ENCODE peak calls at places on chromosomes 12 and 14, in ten cellular contexts. Q is lung, K is upper lobe of right lung, M is left ventricle myocardium inferior, W is vagina, L is Caco-2, X is ascending aorta, B is esophagus squamous epithelium, C is stomach, R is cardiac fibroblast. Y is an unnamed sample.

GRCh38 chr12:2332266-2332665 is 279.5 kb downstream of the CACNA1C start:
- DNase-seq in M (no peak), W (no peak), C (no peak), L (no peak), K (no peak), X (no peak), B (no peak), R (peak), Q (no peak), Y (no peak)

GRCh38 chr12:130804216-130804615 is 34.8 kb downstream of the STX2 start:
- DNase-seq in X (no peak), K (no peak), W (no peak), Q (no peak), C (no peak), M (no peak), B (no peak), R (no peak), L (no peak), Y (no peak)

GRCh38 chr12:129927316-129927900 is 23.6 kb upstream of the TMEM132D start:
- DNase-seq in C (no peak), K (no peak), M (no peak), B (no peak), Q (no peak), W (no peak), R (no peak), L (no peak), X (no peak), Y (no peak)

GRCh38 chr14:104148433-104149277 is 10.3 kb downstream of the KIF26A start:
- DNase-seq in W (no peak), M (peak), K (no peak), B (no peak), X (no peak), L (no peak), Q (no peak), C (no peak), R (no peak), Y (no peak)

GRCh38 chr14:103016071-103016470 is 41.3 kb downstream of the CDC42BPB start:
- DNase-seq in M (peak), C (no peak), R (no peak), Q (no peak), B (no peak), K (peak), X (peak), L (no peak), W (no peak), Y (no peak)

GRCh38 chr12:46371718-46372130 is 849 bp downstream of the SLC38A2 start:
- DNase-seq in L (peak), C (peak), W (no peak), M (peak), R (no peak), K (peak), Q (peak), B (peak), X (peak), Y (peak)

GRCh38 chr12:46261658-46262057 is 7.2 kb downstream of the SLC38A1 start:
- DNase-seq in R (no peak), C (no peak), X (no peak), M (no peak), W (no peak), K (no peak), B (no peak), L (no peak), Q (no peak), Y (no peak)

GRCh38 chr14:39492267-39492666 is 60.0 kb upstream of the FBXO33 start:
- DNase-seq in M (no peak), K (no peak), C (no peak), Q (no peak), X (no peak), W (no peak), R (peak), L (no peak), B (no peak), Y (no peak)

GRCh38 chr12:116123511-116124258 is 153.8 kb downstream of the MED13L start:
- DNase-seq in Q (peak), C (no peak), X (no peak), R (peak), K (no peak), L (no peak), W (no peak), B (no peak), M (no peak), Y (peak)

GRCh38 chr14:50037837-50038236 is 78.5 kb downstream of the VCPKMT start:
- DNase-seq in R (no peak), X (no peak), L (no peak), B (no peak), M (no peak), Q (no peak), C (no peak), W (no peak), K (peak), Y (no peak)

GRCh38 chr14:94612580-94613554 is 676 bp downstream of the SERPINA3 start:
- DNase-seq in X (no peak), M (peak), R (peak), K (no peak), C (no peak), W (no peak), B (no peak), L (no peak), Q (no peak), Y (no peak)

GRCh38 chr12:116492703-116493324 is 66.4 kb upstream of the MAP1LC3B2 start:
- DNase-seq in W (no peak), B (no peak), R (peak), L (peak), Q (no peak), K (no peak), X (no peak), M (no peak), C (no peak), Y (peak)

GRCh38 chr12:1879633-1880032 is 38.8 kb downstream of the CACNA2D4 start:
- DNase-seq in W (peak), B (no peak), X (no peak), M (no peak), C (no peak), L (peak), R (no peak), K (no peak), Q (no peak), Y (peak)

GRCh38 chr12:116459921-116460666 is 99.1 kb upstream of the MAP1LC3B2 start:
- DNase-seq in B (no peak), L (no peak), M (no peak), R (no peak), K (no peak), C (no peak), Q (no peak), X (no peak), W (no peak), Y (no peak)

GRCh38 chr14:68088463-68088862 is 268.9 kb downstream of the RAD51B start:
- DNase-seq in R (peak), X (no peak), L (no peak), B (no peak), M (no peak), Q (no peak), C (no peak), W (no peak), K (no peak), Y (no peak)

GRCh38 chr12:46407360-46407759 is 34.8 kb upstream of the SLC38A2 start:
- DNase-seq in C (no peak), Q (no peak), K (no peak), W (no peak), M (no peak), B (no peak), R (no peak), X (no peak), L (no peak), Y (no peak)

GRCh38 chr14:99936738-99937474 is 128.3 kb upstream of the EVL start:
- DNase-seq in B (no peak), M (no peak), C (no peak), Q (no peak), R (no peak), K (no peak), X (no peak), L (no peak), W (no peak), Y (no peak)

GRCh38 chr12:2246358-2246757 is 193.6 kb downstream of the CACNA1C start:
- DNase-seq in W (no peak), L (no peak), Q (no peak), R (no peak), C (no peak), X (no peak), K (no peak), B (no peak), M (no peak), Y (no peak)

GRCh38 chr12:67428431-67428830 is 159.3 kb downstream of the CAND1 start:
- DNase-seq in C (no peak), W (no peak), B (no peak), K (no peak), X (no peak), Q (no peak), R (no peak), M (no peak), L (no peak), Y (no peak)

GRCh38 chr12:67424784-67425183 is 155.6 kb downstream of the CAND1 start:
- DNase-seq in R (no peak), X (no peak), W (no peak), K (no peak), B (no peak), C (no peak), Q (no peak), L (peak), M (no peak), Y (no peak)

GRCh38 chr12:67426067-67426466 is 156.9 kb downstream of the CAND1 start:
- DNase-seq in M (no peak), C (no peak), L (no peak), B (no peak), W (no peak), X (no peak), Q (no peak), R (peak), K (no peak), Y (no peak)

GRCh38 chr12:67425394-67425793 is 156.2 kb downstream of the CAND1 start:
- DNase-seq in B (no peak), L (no peak), X (no peak), M (no peak), C (no peak), W (no peak), Q (no peak), R (no peak), K (no peak), Y (no peak)

DNA sequence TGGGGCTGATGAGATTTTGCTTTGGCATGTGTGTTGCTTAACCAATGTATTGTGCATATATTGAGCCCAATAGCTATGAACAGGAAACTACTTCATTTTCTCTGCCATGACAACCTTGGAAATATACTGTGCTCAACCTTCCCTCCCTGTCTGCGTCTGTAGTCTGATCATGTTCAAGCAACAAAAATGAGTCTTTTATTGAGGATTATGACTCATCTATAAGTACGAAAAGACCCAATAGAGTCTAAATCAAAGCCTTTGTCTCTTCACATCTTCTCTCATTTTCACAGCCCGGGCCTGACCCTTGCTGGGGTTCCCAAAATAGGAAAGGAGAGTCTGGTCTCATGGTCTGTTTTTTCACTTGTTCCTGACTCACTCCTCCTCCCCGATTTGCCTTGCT is 158.2 kb downstream of the CAND1 start:
- DNase-seq in R (no peak), K (no peak), X (no peak), W (no peak), M (no peak), C (no peak), B (no peak), L (no peak), Q (no peak), Y (no peak)
- TF ChIP-seq CTCF in R (no peak), K (no peak), X (no peak), W (no peak), M (no peak), C (no peak), B (no peak), L (no peak), Q (no peak), Y (no peak)

GRCh38 chr14:47919334-47919846 is 244.0 kb upstream of the MDGA2 start:
- DNase-seq in L (no peak), W (no peak), M (no peak), K (no peak), Q (no peak), C (no peak), R (no peak), X (no peak), B (no peak), Y (no peak)

GRCh38 chr14:47921133-47921532 is 245.7 kb upstream of the MDGA2 start:
- DNase-seq in Q (no peak), W (no peak), X (no peak), M (no peak), C (no peak), R (no peak), B (no peak), L (no peak), K (no peak), Y (no peak)

GRCh38 chr14:47919994-47920393 is 244.6 kb upstream of the MDGA2 start:
- DNase-seq in B (no peak), C (no peak), L (no peak), W (no peak), R (no peak), M (no peak), Q (no peak), X (no peak), K (no peak), Y (no peak)

DNA sequence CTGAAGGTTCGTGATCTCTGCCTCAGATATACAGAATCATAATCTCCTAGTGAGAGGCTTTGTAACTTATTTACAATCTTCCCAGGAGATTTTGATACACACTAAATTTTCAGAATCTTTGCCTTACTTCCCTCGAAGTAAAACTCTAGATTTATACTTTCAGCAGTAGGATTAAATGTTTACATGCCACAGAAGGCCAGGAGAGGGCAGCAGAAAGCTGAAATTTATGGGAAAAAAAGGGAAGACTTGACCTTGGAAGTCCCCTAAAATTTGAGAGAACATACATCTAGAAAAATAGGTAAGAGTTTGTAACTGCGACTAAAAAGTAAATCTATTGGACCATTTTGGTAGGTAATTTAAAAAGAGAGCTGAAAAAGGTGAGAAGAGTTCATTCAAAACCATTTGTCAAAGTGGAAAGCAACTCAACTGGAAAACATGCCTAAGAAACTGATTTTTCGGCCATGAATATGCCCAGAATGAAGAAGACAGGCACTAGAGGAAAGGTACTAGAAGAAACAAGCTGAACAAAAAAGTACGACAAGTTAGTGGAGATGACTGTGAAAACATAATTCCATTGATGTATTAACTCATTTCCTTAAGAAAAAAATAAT is 242.0 kb upstream of the MDGA2 start:
- DNase-seq in W (no peak), R (peak), C (no peak), B (no peak), M (no peak), X (no peak), K (no peak), Q (no peak), L (no peak), Y (no peak)
- TF ChIP-seq CTCF in W (no peak), R (peak), C (peak), B (peak), M (peak), X (peak), K (peak), Q (no peak), L (peak), Y (peak)

DNA sequence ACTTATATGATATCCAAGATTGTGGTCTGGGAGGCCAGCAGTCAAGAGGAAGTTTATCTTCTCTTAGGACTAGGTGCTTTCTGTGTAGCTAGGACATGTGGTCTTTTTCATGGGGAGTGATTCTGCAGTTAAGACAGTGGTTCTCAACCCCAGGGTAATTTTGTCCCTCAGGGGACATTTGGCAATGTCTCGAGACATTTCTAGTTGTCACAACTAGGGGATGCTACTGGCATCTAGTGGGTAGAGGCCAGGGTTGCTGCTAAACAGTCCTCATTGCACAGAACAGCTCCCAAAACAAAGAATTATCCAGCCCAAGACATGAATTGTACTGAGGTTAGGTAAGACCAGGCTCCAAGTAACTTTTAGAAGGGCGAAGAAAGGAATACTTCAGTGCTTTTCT is 20.0 kb downstream of the AMDHD1 start:
- DNase-seq in R (no peak), M (no peak), L (no peak), W (no peak), K (no peak), C (no peak), Q (no peak), B (no peak), X (no peak), Y (no peak)
- TF ChIP-seq CTCF in R (peak), M (no peak), L (peak), W (no peak), K (no peak), C (no peak), Q (no peak), B (no peak), X (no peak), Y (no peak)

GRCh38 chr12:56645717-56646446 is at the start of gene ATP5F1B:
- DNase-seq in L (peak), Q (peak), M (peak), X (peak), W (no peak), K (peak), C (peak), B (peak), R (peak), Y (peak)
- TF ChIP-seq CTCF in L (no peak), Q (no peak), M (no peak), X (no peak), W (no peak), K (no peak), C (no peak), B (no peak), R (no peak), Y (no peak)

DNA sequence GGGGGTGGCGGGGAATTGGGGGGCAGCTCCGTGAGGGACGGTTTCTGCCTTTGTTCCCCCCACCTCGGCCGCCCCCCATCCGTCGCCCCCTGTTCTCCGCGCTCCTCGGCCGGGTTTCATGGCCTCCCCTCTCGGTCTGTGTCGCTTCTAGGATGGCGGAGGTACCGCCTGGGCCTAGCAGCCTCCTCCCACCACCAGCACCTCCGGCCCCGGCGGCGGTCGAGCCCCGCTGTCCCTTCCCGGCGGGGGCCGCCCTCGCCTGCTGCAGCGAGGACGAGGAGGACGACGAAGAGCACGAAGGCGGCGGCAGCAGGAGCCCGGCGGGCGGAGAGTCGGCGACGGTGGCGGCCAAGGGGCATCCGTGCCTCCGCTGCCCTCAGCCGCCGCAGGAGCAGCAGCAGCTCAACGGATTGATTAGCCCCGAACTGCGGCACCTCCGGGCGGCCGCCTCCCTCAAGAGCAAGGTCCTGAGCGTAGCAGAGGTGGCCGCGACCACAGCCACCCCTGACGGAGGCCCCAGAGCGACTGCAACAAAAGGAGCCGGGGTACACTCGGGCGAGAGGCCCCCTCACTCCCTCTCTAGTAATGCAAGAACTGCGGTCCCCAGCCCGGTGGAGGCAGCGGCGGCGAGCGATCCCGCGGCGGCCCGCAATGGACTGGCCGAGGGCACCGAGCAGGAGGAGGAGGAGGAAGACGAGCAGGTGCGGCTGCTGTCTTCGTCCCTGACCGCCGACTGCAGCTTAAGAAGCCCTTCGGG is 598 bp downstream of the NAA30 start:
- DNase-seq in L (peak), W (peak), M (peak), R (peak), K (peak), C (peak), Q (no peak), X (peak), B (peak), Y (no peak)
- TF ChIP-seq CTCF in L (no peak), W (no peak), M (no peak), R (no peak), K (no peak), C (no peak), Q (no peak), X (no peak), B (no peak), Y (no peak)

GRCh38 chr12:79420146-79420618 is 270.6 kb downstream of the PAWR start:
- DNase-seq in B (no peak), X (no peak), M (no peak), L (peak), K (no peak), C (no peak), Q (no peak), W (no peak), R (peak), Y (no peak)
- TF ChIP-seq CTCF in B (peak), X (peak), M (peak), L (peak), K (peak), C (peak), Q (peak), W (peak), R (peak), Y (no peak)

GRCh38 chr14:69288001-69288771 is 28.2 kb downstream of the GALNT16 start:
- DNase-seq in K (no peak), C (peak), M (peak), Q (no peak), W (no peak), R (peak), X (peak), L (no peak), B (no peak), Y (no peak)

GRCh38 chr14:69285661-69286255 is 25.8 kb downstream of the GALNT16 start:
- DNase-seq in Q (no peak), L (no peak), W (no peak), K (no peak), X (no peak), R (no peak), B (no peak), M (no peak), C (no peak), Y (no peak)

GRCh38 chr14:69289811-69290520 is 30.0 kb downstream of the GALNT16 start:
- DNase-seq in Q (no peak), W (peak), K (no peak), X (no peak), C (no peak), M (no peak), L (no peak), B (no peak), R (no peak), Y (no peak)

GRCh38 chr14:69288956-69289705 is 29.2 kb downstream of the GALNT16 start:
- DNase-seq in Q (no peak), L (no peak), K (peak), M (no peak), R (no peak), X (no peak), C (no peak), B (no peak), W (peak), Y (no peak)

DNA sequence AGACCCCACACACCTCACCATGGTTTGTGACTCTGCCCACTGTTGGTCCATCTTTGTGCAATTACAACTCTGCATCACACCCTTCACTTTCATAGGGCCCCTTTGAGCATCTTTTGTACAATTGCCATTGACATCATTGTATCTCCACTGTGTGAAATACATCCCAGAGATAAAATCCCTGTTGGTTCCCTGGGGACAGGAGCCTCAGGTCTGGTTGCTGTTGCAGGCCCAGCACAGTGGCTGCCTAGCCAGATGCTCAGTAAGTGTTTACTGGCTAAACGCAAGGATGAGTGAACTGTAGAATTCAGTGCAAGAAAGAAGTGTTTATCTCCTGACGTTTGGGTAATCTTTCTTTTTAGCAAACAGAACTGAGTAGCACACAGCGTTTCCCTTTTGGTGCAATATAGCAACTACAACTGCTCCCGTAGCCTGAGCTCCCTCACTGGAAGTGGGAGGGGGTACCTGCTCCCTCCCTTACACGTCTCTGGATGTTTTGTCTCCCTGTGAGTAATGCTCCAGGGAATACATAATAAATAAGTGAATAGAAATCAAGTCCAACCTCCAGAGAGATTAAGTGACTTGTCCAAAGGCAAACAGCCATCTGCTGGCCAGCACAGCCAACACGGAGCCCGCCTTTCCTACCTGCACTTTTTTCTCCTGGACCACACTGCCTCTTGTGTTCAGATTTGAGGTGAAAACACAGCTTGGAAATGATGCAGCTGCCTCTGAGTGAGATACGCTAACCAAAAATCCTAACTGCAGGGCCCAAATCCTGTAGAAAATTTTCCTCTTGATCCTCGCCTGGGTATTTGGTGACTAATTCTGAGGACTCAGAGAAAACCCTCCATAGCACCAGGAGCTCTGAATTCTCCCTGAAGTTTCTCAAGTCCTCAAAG is 27.4 kb downstream of the GALNT16 start:
- DNase-seq in K (no peak), B (no peak), X (no peak), Q (no peak), M (no peak), R (no peak), L (peak), C (no peak), W (no peak), Y (no peak)
- TF ChIP-seq CTCF in K (no peak), B (no peak), X (peak), Q (no peak), M (no peak), R (peak), L (no peak), C (no peak), W (no peak), Y (no peak)